ENCODE peak calls at places on chromosomes 7 and 10, in four cellular contexts. O, G, D and K are unnamed samples. For H3K4me1, the result is how much of the 10 kb centered on the place peaks cover.

GRCh38 chr7:107559864-107560263 is 3.9 kb downstream of the COG5 start:
- DNase-seq in O (no peak), G (no peak), D (no peak), K (no peak)

GRCh38 chr10:68560201-68560915 is at the start of gene TET1:
- DNase-seq in O (peak), G (peak), D (peak), K (peak)

GRCh38 chr7:2924866-2925840 is 81.0 kb upstream of the GNA12 start:
- DNase-seq in O (peak), G (no peak), D (no peak), K (no peak)

GRCh38 chr10:66822801-66823200 is 103.0 kb upstream of the LRRTM3 start:
- DNase-seq in O (no peak), G (no peak), D (no peak), K (no peak)

GRCh38 chr7:112056409-112056808 is 149.8 kb downstream of the DOCK4 start:
- DNase-seq in O (no peak), G (no peak), D (no peak), K (no peak)

GRCh38 chr7:95502403-95502802 is 16.7 kb downstream of the ASB4 start:
- DNase-seq in O (no peak), G (no peak), D (no peak), K (no peak)

GRCh38 chr7:45347804-45348203 is 190.2 kb downstream of the RAMP3 start:
- DNase-seq in O (no peak), G (peak), D (no peak), K (no peak)

GRCh38 chr10:13120786-13121499 is 21.0 kb downstream of the OPTN start:
- DNase-seq in O (no peak), G (no peak), D (no peak), K (no peak)

GRCh38 chr10:29011511-29011910 is 277.4 kb upstream of the LYZL1 start:
- DNase-seq in O (no peak), G (no peak), D (no peak), K (no peak)

GRCh38 chr10:70404906-70405824 is 1.2 kb downstream of the EIF4EBP2 start:
- DNase-seq in O (peak), G (no peak), D (peak), K (peak)

GRCh38 chr7:35015346-35015859 is 21.9 kb downstream of the DPY19L1 start:
- DNase-seq in O (no peak), G (no peak), D (no peak), K (no peak)

GRCh38 chr7:35007768-35008167 is 29.5 kb downstream of the DPY19L1 start:
- DNase-seq in O (no peak), G (no peak), D (no peak), K (no peak)

GRCh38 chr7:35011085-35011484 is 26.2 kb downstream of the DPY19L1 start:
- DNase-seq in O (no peak), G (no peak), D (no peak), K (no peak)

GRCh38 chr7:35012155-35012554 is 25.1 kb downstream of the DPY19L1 start:
- DNase-seq in O (no peak), G (no peak), D (no peak), K (no peak)
- H3K4me1 ChIP-seq in O (under half), G (under half), D (under half), K (under half)

DNA sequence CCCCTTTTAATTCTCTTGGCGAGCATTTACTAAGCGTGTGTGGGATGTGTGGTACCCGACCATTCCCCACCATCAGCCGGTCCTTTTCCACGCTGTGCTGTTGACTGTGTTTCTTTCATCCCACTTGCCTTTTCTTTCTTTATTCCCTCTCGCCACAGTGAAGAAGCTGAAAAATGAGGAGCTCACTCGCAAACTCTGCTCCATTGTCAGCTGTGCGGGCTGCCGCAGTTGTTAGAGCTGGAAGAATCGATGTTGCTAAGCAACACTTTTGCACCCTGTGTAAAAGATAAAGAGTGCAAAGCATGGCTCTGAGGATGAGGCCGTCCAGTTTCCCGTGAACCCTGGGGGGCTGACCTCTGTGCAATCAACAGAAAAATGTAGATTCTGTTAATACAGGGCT is 203.1 kb upstream of the NEBL start:
- DNase-seq in O (no peak), G (no peak), D (no peak), K (no peak)
- H3K27ac ChIP-seq in O (no peak), G (no peak), D (no peak), K (no peak)

GRCh38 chr10:122343135-122343800 is 31.2 kb upstream of the PLEKHA1 start:
- DNase-seq in O (no peak), G (no peak), D (no peak), K (no peak)
- H3K4me1 ChIP-seq in O (under half), G (under half), D (under half), K (under half)

GRCh38 chr7:90708841-90709317 is 112.8 kb downstream of the CDK14 start:
- DNase-seq in O (no peak), G (no peak), D (no peak), K (peak)
- H3K27ac ChIP-seq in O (no peak), G (no peak), D (no peak), K (peak)

GRCh38 chr7:30795161-30795943 is 24.1 kb downstream of the MINDY4 start:
- DNase-seq in O (no peak), G (no peak), D (no peak), K (no peak)

GRCh38 chr7:30799976-30800661 is 28.9 kb downstream of the MINDY4 start:
- DNase-seq in O (no peak), G (no peak), D (no peak), K (no peak)

GRCh38 chr7:30799206-30799975 is 28.2 kb downstream of the MINDY4 start:
- DNase-seq in O (peak), G (no peak), D (peak), K (no peak)

GRCh38 chr7:30796105-30796869 is 25.1 kb downstream of the MINDY4 start:
- DNase-seq in O (no peak), G (no peak), D (no peak), K (no peak)

GRCh38 chr7:30797294-30798040 is 26.2 kb downstream of the MINDY4 start:
- DNase-seq in O (no peak), G (no peak), D (no peak), K (no peak)
- H3K4me1 ChIP-seq in O (half or more), G (under half), D (under half), K (under half)

GRCh38 chr7:76060842-76061241 is 12.9 kb downstream of the MDH2 start:
- DNase-seq in O (no peak), G (no peak), D (peak), K (peak)

GRCh38 chr7:76056241-76056640 is 8.3 kb downstream of the MDH2 start:
- DNase-seq in O (no peak), G (no peak), D (no peak), K (no peak)

GRCh38 chr7:76057813-76058145 is 9.9 kb downstream of the MDH2 start:
- DNase-seq in O (no peak), G (no peak), D (no peak), K (peak)

GRCh38 chr7:76054129-76055120 is 6.5 kb downstream of the MDH2 start:
- DNase-seq in O (no peak), G (no peak), D (no peak), K (no peak)

GRCh38 chr7:76057103-76057812 is 9.4 kb downstream of the MDH2 start:
- DNase-seq in O (no peak), G (no peak), D (no peak), K (no peak)
- H3K27ac ChIP-seq in O (no peak), G (no peak), D (no peak), K (peak)

GRCh38 chr10:44993226-44993921 is 7.3 kb upstream of the ZNF22 start:
- DNase-seq in O (peak), G (no peak), D (peak), K (no peak)

GRCh38 chr10:44993922-44994751 is 6.6 kb upstream of the ZNF22 start:
- DNase-seq in O (peak), G (no peak), D (peak), K (no peak)

GRCh38 chr10:44992070-44992731 is 8.5 kb upstream of the ZNF22 start:
- DNase-seq in O (peak), G (no peak), D (peak), K (peak)

GRCh38 chr10:44991571-44991970 is 9.2 kb upstream of the ZNF22 start:
- DNase-seq in O (peak), G (no peak), D (peak), K (no peak)

DNA sequence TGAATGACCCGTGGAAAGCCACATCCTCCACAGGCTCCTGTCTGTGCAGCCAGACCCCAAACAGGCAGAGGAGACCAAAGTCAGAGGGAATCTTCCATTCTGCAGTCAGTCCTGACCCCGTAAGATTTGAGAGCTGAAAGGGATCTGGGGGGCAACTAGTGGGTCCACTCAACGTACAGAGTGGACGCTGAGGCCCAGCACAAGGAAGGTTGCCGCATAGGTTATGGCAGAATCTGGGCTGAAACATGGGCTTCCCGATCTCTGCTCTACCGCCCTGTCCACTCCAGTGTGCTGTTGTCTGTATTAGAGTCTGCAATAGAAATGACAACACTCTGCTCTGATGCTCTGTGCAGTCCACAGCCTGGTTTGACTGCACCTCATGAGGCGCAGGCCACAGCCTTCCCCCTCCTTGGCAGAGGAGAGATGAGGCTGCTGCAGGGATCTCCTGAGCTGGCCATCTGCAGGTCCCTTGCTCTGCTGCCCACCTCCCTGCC is 7.9 kb upstream of the ZNF22 start:
- DNase-seq in O (no peak), G (no peak), D (no peak), K (no peak)
- H3K4me1 ChIP-seq in O (under half), G (under half), D (half or more), K (half or more)

GRCh38 chr10:35011771-35012191 is 78.4 kb downstream of the CUL2 start:
- DNase-seq in O (no peak), G (no peak), D (no peak), K (no peak)

GRCh38 chr10:35017608-35018007 is 72.5 kb downstream of the CUL2 start:
- DNase-seq in O (no peak), G (no peak), D (no peak), K (no peak)

GRCh38 chr10:35012781-35013180 is 77.4 kb downstream of the CUL2 start:
- DNase-seq in O (no peak), G (no peak), D (no peak), K (no peak)

GRCh38 chr10:35019037-35019794 is 70.9 kb downstream of the CUL2 start:
- DNase-seq in O (no peak), G (no peak), D (no peak), K (no peak)

DNA sequence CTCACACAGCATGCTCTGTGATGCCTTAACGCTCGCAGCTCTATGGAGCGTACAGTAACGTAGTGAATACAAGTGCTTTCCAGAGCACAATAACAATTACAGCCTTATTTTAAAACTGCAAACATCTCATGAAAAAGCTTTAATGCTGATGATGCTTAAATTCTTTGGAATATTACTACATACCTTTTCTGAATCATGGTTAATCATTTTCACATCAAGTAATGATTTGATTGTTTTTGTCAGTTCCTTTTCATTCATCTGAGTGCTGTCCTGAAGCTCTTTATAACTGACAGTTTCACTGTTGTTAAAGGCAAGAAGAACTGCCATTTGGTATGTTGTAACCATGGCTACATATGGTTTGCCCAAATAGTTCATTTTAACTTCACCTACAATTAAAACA is 74.1 kb downstream of the CUL2 start:
- DNase-seq in O (no peak), G (no peak), D (no peak), K (no peak)
- H3K27ac ChIP-seq in O (no peak), G (no peak), D (no peak), K (no peak)

DNA sequence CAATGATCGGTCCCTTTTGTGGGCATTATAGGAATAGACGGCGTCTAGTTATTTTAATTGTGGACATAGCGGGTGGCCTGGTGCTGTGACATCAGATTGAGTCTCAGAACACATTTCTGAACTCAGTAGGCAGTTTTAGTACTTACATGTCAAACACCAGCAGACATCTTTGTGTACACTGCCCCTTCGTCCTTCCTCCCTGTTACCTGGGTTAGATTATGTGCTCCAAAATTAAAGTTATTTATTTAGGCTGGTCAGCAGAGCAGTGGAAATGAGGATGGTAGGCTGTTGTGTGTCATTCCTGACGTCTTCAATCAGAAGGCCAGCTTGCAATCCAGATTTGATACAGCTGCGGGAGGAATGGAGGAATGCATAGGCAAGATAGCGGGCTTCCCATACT is 3.7 kb downstream of the TCF7L2 start:
- DNase-seq in O (no peak), G (no peak), D (no peak), K (no peak)
- H3K4me1 ChIP-seq in O (half or more), G (under half), D (half or more), K (under half)

GRCh38 chr10:131963811-131964210 is 17.9 kb downstream of the BNIP3 start:
- DNase-seq in O (peak), G (no peak), D (no peak), K (no peak)
- H3K27ac ChIP-seq in O (no peak), G (no peak), D (no peak), K (no peak)